ENCODE peak calls at places on chromosomes 16 and 17, in five cellular contexts. R is HTR-8/SVneo; U is adrenal gland; Q is stimulated activated CD8-positive, alpha-beta memory T cell treated with anti-CD3 and anti-CD28 coated beads, Interleukin-7, amount 100 ng/mL, for 1 hour; T is GM18507. H is an unnamed sample.

GRCh38 chr17:56451629-56452028 is 141.9 kb upstream of the NOG start:
- DNase-seq in R (no peak), U (no peak), Q (no peak), T (no peak), H (no peak)

GRCh38 chr16:54590836-54591235 is 304.2 kb upstream of the IRX3 start:
- DNase-seq in R (no peak), U (no peak), Q (no peak), T (no peak), H (no peak)

GRCh38 chr17:80527016-80527645 is 17.5 kb upstream of the RPTOR start:
- DNase-seq in R (no peak), U (no peak), Q (no peak), T (no peak), H (no peak)

GRCh38 chr16:8850279-8850885 is 18.4 kb downstream of the CARHSP1 start:
- DNase-seq in R (no peak), U (peak; percentile 84), Q (no peak), T (no peak), H (no peak)

GRCh38 chr17:7081341-7082062 is 1.5 kb upstream of the CLEC10A start:
- DNase-seq in R (no peak), U (no peak), Q (no peak), T (no peak), H (peak; percentile 20)

GRCh38 chr17:42514279-42514678 is 21.8 kb upstream of the NAGLU start:
- DNase-seq in R (no peak), U (no peak), Q (no peak), T (no peak), H (no peak)

GRCh38 chr17:1039511-1040215 is 42.7 kb downstream of the TIMM22 start:
- DNase-seq in R (no peak), U (peak; percentile 90), Q (no peak), T (no peak), H (no peak)

GRCh38 chr17:14748036-14748715 is 447.3 kb downstream of the HS3ST3B1 start:
- DNase-seq in R (no peak), U (no peak), Q (no peak), T (no peak), H (no peak)

GRCh38 chr16:15483857-15484256 is 49.5 kb downstream of the BMERB1 start:
- DNase-seq in R (no peak), U (no peak), Q (no peak), T (no peak), H (no peak)

GRCh38 chr17:70278846-70279465 is 109.6 kb downstream of the KCNJ2 start:
- DNase-seq in R (no peak), U (no peak), Q (no peak), T (no peak), H (no peak)

GRCh38 chr17:38605852-38606645 is at the start of gene SRCIN1:
- DNase-seq in R (peak; percentile 71), U (no peak), Q (no peak), T (no peak), H (peak; percentile 84)

GRCh38 chr17:83089322-83090156 is 10.1 kb downstream of the METRNL start:
- DNase-seq in R (no peak), U (no peak), Q (no peak), T (no peak), H (no peak)

GRCh38 chr17:65750678-65751077 is 189.2 kb upstream of the AXIN2 start:
- DNase-seq in R (peak; percentile 74), U (peak; percentile 95), Q (peak; percentile 18), T (no peak), H (no peak)

GRCh38 chr17:74920679-74921044 is 2.4 kb downstream of the USH1G start:
- DNase-seq in R (no peak), U (no peak), Q (no peak), T (no peak), H (no peak)

GRCh38 chr16:88317619-88317977 is 65.2 kb upstream of the ZNF469 start:
- DNase-seq in R (no peak), U (no peak), Q (no peak), T (no peak), H (no peak)

GRCh38 chr16:57623251-57624043 is 5.0 kb upstream of the ADGRG1 start:
- DNase-seq in R (no peak), U (peak; percentile 85), Q (no peak), T (no peak), H (no peak)

GRCh38 chr17:49952912-49953497 is 16.0 kb upstream of the DLX4 start:
- DNase-seq in R (no peak), U (peak; percentile 58), Q (no peak), T (no peak), H (no peak)

GRCh38 chr16:11530171-11530940 is 56.4 kb downstream of the LITAF start:
- DNase-seq in R (no peak), U (no peak), Q (no peak), T (no peak), H (no peak)

GRCh38 chr16:1919680-1919998 is 1.4 kb upstream of the HS3ST6 start:
- DNase-seq in R (no peak), U (no peak), Q (no peak), T (no peak), H (no peak)

GRCh38 chr17:4658478-4659305 is 17.2 kb upstream of the ALOX15 start:
- DNase-seq in R (peak; percentile 69), U (no peak), Q (no peak), T (no peak), H (peak; percentile 81)

GRCh38 chr17:38528101-38528500 is 77.7 kb downstream of the SRCIN1 start:
- DNase-seq in R (no peak), U (no peak), Q (no peak), T (no peak), H (no peak)

GRCh38 chr17:35244345-35245195 is 1.7 kb downstream of the SLFN5 start:
- DNase-seq in R (peak; percentile 49), U (peak; percentile 81), Q (peak; percentile 56), T (peak; percentile 32), H (peak; percentile 68)

GRCh38 chr17:79721993-79722671 is 8.6 kb upstream of the ENPP7 start:
- DNase-seq in R (peak; percentile 35), U (no peak), Q (no peak), T (no peak), H (no peak)

H was measured in GM20000.